ENCODE peak calls at places on chromosomes 1 and 21, in nine cellular contexts. One of them, this sample, is unnamed.

GRCh38 chr1:241706967-241707366 is 54.9 kb downstream of the WDR64 start:
- DNase-seq in cardiac fibroblast: peak
- DNase-seq in PC-9: peak
- DNase-seq in retina: no peak
- DNase-seq in stimulated activated CD8-positive, alpha-beta memory T cell treated with anti-CD3 and anti-CD28 coated beads, Interleukin-12 subunit alpha, Interleukin-12 subunit beta, amount 100 ng/mL, for 1 hour: peak
- DNase-seq in progenitor cell of endocrine pancreas: no peak
- DNase-seq in bronchial epithelial cell: peak
- DNase-seq in stimulated activated naive CD4-positive, alpha-beta T cell: no peak
- DNase-seq in BJ: peak
- DNase-seq in this sample: peak

GRCh38 chr1:55751776-55752175 is 536.6 kb upstream of the USP24 start:
- DNase-seq in stimulated activated naive CD4-positive, alpha-beta T cell: no peak
- DNase-seq in PC-9: no peak
- DNase-seq in retina: no peak
- DNase-seq in progenitor cell of endocrine pancreas: no peak
- DNase-seq in BJ: no peak
- DNase-seq in stimulated activated CD8-positive, alpha-beta memory T cell treated with anti-CD3 and anti-CD28 coated beads, Interleukin-12 subunit alpha, Interleukin-12 subunit beta, amount 100 ng/mL, for 1 hour: no peak
- DNase-seq in cardiac fibroblast: no peak
- DNase-seq in bronchial epithelial cell: no peak
- DNase-seq in this sample: no peak

GRCh38 chr1:8142955-8143629 is 117.0 kb upstream of the ERRFI1 start:
- DNase-seq in bronchial epithelial cell: peak
- DNase-seq in progenitor cell of endocrine pancreas: no peak
- DNase-seq in PC-9: no peak
- DNase-seq in stimulated activated CD8-positive, alpha-beta memory T cell treated with anti-CD3 and anti-CD28 coated beads, Interleukin-12 subunit alpha, Interleukin-12 subunit beta, amount 100 ng/mL, for 1 hour: no peak
- DNase-seq in stimulated activated naive CD4-positive, alpha-beta T cell: no peak
- DNase-seq in retina: no peak
- DNase-seq in cardiac fibroblast: no peak
- DNase-seq in BJ: no peak
- DNase-seq in this sample: no peak

GRCh38 chr21:15058718-15059316 is 6.0 kb downstream of the NRIP1 start:
- DNase-seq in stimulated activated naive CD4-positive, alpha-beta T cell: no peak
- DNase-seq in stimulated activated CD8-positive, alpha-beta memory T cell treated with anti-CD3 and anti-CD28 coated beads, Interleukin-12 subunit alpha, Interleukin-12 subunit beta, amount 100 ng/mL, for 1 hour: no peak
- DNase-seq in retina: no peak
- DNase-seq in cardiac fibroblast: peak
- DNase-seq in PC-9: no peak
- DNase-seq in BJ: peak
- DNase-seq in progenitor cell of endocrine pancreas: no peak
- DNase-seq in bronchial epithelial cell: peak
- DNase-seq in this sample: peak

GRCh38 chr1:174626031-174627020 is 178.6 kb downstream of the GPR52 start:
- DNase-seq in stimulated activated naive CD4-positive, alpha-beta T cell: no peak
- DNase-seq in PC-9: peak
- DNase-seq in progenitor cell of endocrine pancreas: no peak
- DNase-seq in cardiac fibroblast: peak
- DNase-seq in bronchial epithelial cell: no peak
- DNase-seq in stimulated activated CD8-positive, alpha-beta memory T cell treated with anti-CD3 and anti-CD28 coated beads, Interleukin-12 subunit alpha, Interleukin-12 subunit beta, amount 100 ng/mL, for 1 hour: no peak
- DNase-seq in retina: peak
- DNase-seq in BJ: peak
- DNase-seq in this sample: peak

GRCh38 chr1:30758785-30759380 is 1.3 kb upstream of the LAPTM5 start:
- DNase-seq in bronchial epithelial cell: peak
- DNase-seq in progenitor cell of endocrine pancreas: no peak
- DNase-seq in stimulated activated naive CD4-positive, alpha-beta T cell: no peak
- DNase-seq in stimulated activated CD8-positive, alpha-beta memory T cell treated with anti-CD3 and anti-CD28 coated beads, Interleukin-12 subunit alpha, Interleukin-12 subunit beta, amount 100 ng/mL, for 1 hour: no peak
- DNase-seq in BJ: no peak
- DNase-seq in PC-9: peak
- DNase-seq in cardiac fibroblast: peak
- DNase-seq in retina: no peak
- DNase-seq in this sample: peak

GRCh38 chr1:64268653-64269557 is 65.5 kb downstream of the UBE2U start:
- DNase-seq in cardiac fibroblast: peak
- DNase-seq in retina: peak
- DNase-seq in bronchial epithelial cell: peak
- DNase-seq in stimulated activated naive CD4-positive, alpha-beta T cell: peak
- DNase-seq in BJ: peak
- DNase-seq in stimulated activated CD8-positive, alpha-beta memory T cell treated with anti-CD3 and anti-CD28 coated beads, Interleukin-12 subunit alpha, Interleukin-12 subunit beta, amount 100 ng/mL, for 1 hour: peak
- DNase-seq in progenitor cell of endocrine pancreas: peak
- DNase-seq in PC-9: peak
- DNase-seq in this sample: peak

GRCh38 chr1:47187926-47188250 is 1.9 kb downstream of the PDZK1IP1 start:
- DNase-seq in cardiac fibroblast: no peak
- DNase-seq in stimulated activated naive CD4-positive, alpha-beta T cell: no peak
- DNase-seq in retina: no peak
- DNase-seq in PC-9: no peak
- DNase-seq in progenitor cell of endocrine pancreas: peak
- DNase-seq in stimulated activated CD8-positive, alpha-beta memory T cell treated with anti-CD3 and anti-CD28 coated beads, Interleukin-12 subunit alpha, Interleukin-12 subunit beta, amount 100 ng/mL, for 1 hour: no peak
- DNase-seq in BJ: no peak
- DNase-seq in bronchial epithelial cell: no peak
- DNase-seq in this sample: no peak

GRCh38 chr21:37338671-37339526 is 27.7 kb upstream of the DYRK1A start:
- DNase-seq in BJ: peak
- DNase-seq in retina: no peak
- DNase-seq in stimulated activated naive CD4-positive, alpha-beta T cell: no peak
- DNase-seq in cardiac fibroblast: peak
- DNase-seq in stimulated activated CD8-positive, alpha-beta memory T cell treated with anti-CD3 and anti-CD28 coated beads, Interleukin-12 subunit alpha, Interleukin-12 subunit beta, amount 100 ng/mL, for 1 hour: no peak
- DNase-seq in bronchial epithelial cell: peak
- DNase-seq in progenitor cell of endocrine pancreas: no peak
- DNase-seq in PC-9: peak
- DNase-seq in this sample: peak

GRCh38 chr1:98429851-98430496 is 231.5 kb upstream of the SNX7 start:
- DNase-seq in PC-9: no peak
- DNase-seq in BJ: no peak
- DNase-seq in bronchial epithelial cell: no peak
- DNase-seq in cardiac fibroblast: no peak
- DNase-seq in retina: peak
- DNase-seq in stimulated activated naive CD4-positive, alpha-beta T cell: no peak
- DNase-seq in stimulated activated CD8-positive, alpha-beta memory T cell treated with anti-CD3 and anti-CD28 coated beads, Interleukin-12 subunit alpha, Interleukin-12 subunit beta, amount 100 ng/mL, for 1 hour: no peak
- DNase-seq in progenitor cell of endocrine pancreas: no peak
- DNase-seq in this sample: no peak

GRCh38 chr1:52636701-52637695 is 4.0 kb downstream of the SHISAL2A start:
- DNase-seq in BJ: no peak
- DNase-seq in PC-9: no peak
- DNase-seq in stimulated activated naive CD4-positive, alpha-beta T cell: peak
- DNase-seq in retina: no peak
- DNase-seq in progenitor cell of endocrine pancreas: no peak
- DNase-seq in cardiac fibroblast: peak
- DNase-seq in stimulated activated CD8-positive, alpha-beta memory T cell treated with anti-CD3 and anti-CD28 coated beads, Interleukin-12 subunit alpha, Interleukin-12 subunit beta, amount 100 ng/mL, for 1 hour: peak
- DNase-seq in bronchial epithelial cell: peak
- DNase-seq in this sample: no peak

GRCh38 chr1:76433528-76433927 is 359.0 kb downstream of the ST6GALNAC3 start:
- DNase-seq in retina: peak
- DNase-seq in bronchial epithelial cell: peak
- DNase-seq in PC-9: no peak
- DNase-seq in stimulated activated CD8-positive, alpha-beta memory T cell treated with anti-CD3 and anti-CD28 coated beads, Interleukin-12 subunit alpha, Interleukin-12 subunit beta, amount 100 ng/mL, for 1 hour: no peak
- DNase-seq in cardiac fibroblast: peak
- DNase-seq in stimulated activated naive CD4-positive, alpha-beta T cell: no peak
- DNase-seq in progenitor cell of endocrine pancreas: no peak
- DNase-seq in BJ: no peak
- DNase-seq in this sample: no peak

GRCh38 chr21:45192332-45192731 is 95.4 kb downstream of the POFUT2 start:
- DNase-seq in cardiac fibroblast: no peak
- DNase-seq in PC-9: no peak
- DNase-seq in BJ: no peak
- DNase-seq in retina: no peak
- DNase-seq in bronchial epithelial cell: no peak
- DNase-seq in stimulated activated CD8-positive, alpha-beta memory T cell treated with anti-CD3 and anti-CD28 coated beads, Interleukin-12 subunit alpha, Interleukin-12 subunit beta, amount 100 ng/mL, for 1 hour: no peak
- DNase-seq in progenitor cell of endocrine pancreas: no peak
- DNase-seq in stimulated activated naive CD4-positive, alpha-beta T cell: no peak
- DNase-seq in this sample: no peak

GRCh38 chr1:31122101-31122735 is 56.7 kb upstream of the PUM1 start:
- DNase-seq in stimulated activated naive CD4-positive, alpha-beta T cell: no peak
- DNase-seq in retina: peak
- DNase-seq in PC-9: no peak
- DNase-seq in cardiac fibroblast: no peak
- DNase-seq in BJ: no peak
- DNase-seq in bronchial epithelial cell: no peak
- DNase-seq in stimulated activated CD8-positive, alpha-beta memory T cell treated with anti-CD3 and anti-CD28 coated beads, Interleukin-12 subunit alpha, Interleukin-12 subunit beta, amount 100 ng/mL, for 1 hour: no peak
- DNase-seq in progenitor cell of endocrine pancreas: no peak
- DNase-seq in this sample: no peak

GRCh38 chr1:205662135-205662725 is 18.1 kb downstream of the SLC45A3 start:
- DNase-seq in PC-9: no peak
- DNase-seq in stimulated activated naive CD4-positive, alpha-beta T cell: no peak
- DNase-seq in bronchial epithelial cell: no peak
- DNase-seq in stimulated activated CD8-positive, alpha-beta memory T cell treated with anti-CD3 and anti-CD28 coated beads, Interleukin-12 subunit alpha, Interleukin-12 subunit beta, amount 100 ng/mL, for 1 hour: no peak
- DNase-seq in retina: no peak
- DNase-seq in BJ: no peak
- DNase-seq in cardiac fibroblast: no peak
- DNase-seq in progenitor cell of endocrine pancreas: no peak
- DNase-seq in this sample: no peak

This sample was measured in HCT116.